ENCODE peak calls at places on chromosomes 16 and 17, in five cellular contexts. D is IMR-90; O is A673; F is CD8-positive, alpha-beta T cell; L is transverse colon. H is an unnamed sample.

GRCh38 chr17:78284146-78284545 is 52.7 kb downstream of the TMEM235 start:
- DNase-seq in L (no peak), F (no peak), D (peak; percentile 63), O (no peak), H (no peak)

GRCh38 chr16:66549284-66550131 is at the start of gene TK2:
- DNase-seq in D (peak; percentile 72), L (peak; percentile 71), F (peak; percentile 45), O (peak; percentile 75), H (no peak)

GRCh38 chr16:54545890-54546476 is 259.4 kb upstream of the IRX3 start:
- DNase-seq in D (no peak), L (no peak), F (no peak), O (peak; percentile 40), H (no peak)

GRCh38 chr17:79952915-79953314 is 82.8 kb downstream of the TBC1D16 start:
- DNase-seq in L (no peak), F (no peak), D (no peak), O (no peak), H (no peak)

GRCh38 chr17:18968945-18969887 is 17.3 kb downstream of the SLC5A10 start:
- DNase-seq in L (peak; percentile 91), O (no peak), F (no peak), D (no peak), H (no peak)

GRCh38 chr17:9004132-9004960 is 17.0 kb upstream of the NTN1 start:
- DNase-seq in D (no peak), F (no peak), O (no peak), L (no peak), H (no peak)

GRCh38 chr16:87552772-87553171 is 49.5 kb upstream of the JPH3 start:
- DNase-seq in D (no peak), F (no peak), L (no peak), O (no peak), H (no peak)

GRCh38 chr16:57268804-57269800 is 15.4 kb downstream of the PLLP start:
- DNase-seq in D (peak; percentile 14), O (no peak), L (peak; percentile 88), F (no peak), H (no peak)

GRCh38 chr16:67304006-67304405 is 22.5 kb downstream of the KCTD19 start:
- DNase-seq in D (no peak), F (no peak), L (no peak), O (no peak), H (no peak)

GRCh38 chr16:75273054-75273925 is 21.9 kb upstream of the BCAR1 start:
- DNase-seq in L (no peak), O (no peak), F (no peak), D (peak; percentile 72), H (no peak)

GRCh38 chr16:75271441-75272096 is 20.1 kb upstream of the BCAR1 start:
- DNase-seq in F (no peak), L (no peak), D (no peak), O (no peak), H (no peak)

GRCh38 chr16:75267631-75268264 is 16.3 kb upstream of the BCAR1 start:
- DNase-seq in O (peak; percentile 57), L (peak; percentile 84), D (peak; percentile 53), F (no peak), H (no peak)

GRCh38 chr16:75266738-75267630 is 15.6 kb upstream of the BCAR1 start:
- DNase-seq in L (no peak), F (no peak), D (no peak), O (no peak), H (no peak)

DNA sequence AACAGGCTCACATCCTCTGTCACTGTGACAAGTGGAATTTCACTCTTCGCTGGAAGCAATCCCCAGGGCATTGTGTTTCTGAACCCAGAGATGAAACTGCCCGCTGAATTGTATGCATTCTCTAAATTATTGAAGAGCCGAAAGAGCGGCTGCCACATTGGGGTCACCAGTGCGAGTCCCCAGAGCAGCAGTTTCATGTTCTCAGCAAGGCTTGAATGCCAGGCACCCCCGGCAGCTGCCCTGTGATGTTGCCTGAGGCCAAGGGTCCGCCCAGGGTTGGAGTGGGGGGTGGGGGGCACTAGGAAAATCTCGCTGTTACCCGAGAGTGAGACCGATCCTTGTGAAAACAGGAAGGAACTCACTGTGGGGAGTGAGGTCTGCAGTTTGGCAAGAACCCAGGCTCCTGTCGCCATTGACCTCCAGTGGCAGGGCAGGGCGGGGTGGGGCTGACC is 20.7 kb upstream of the BCAR1 start:
- DNase-seq in D (no peak), F (no peak), L (no peak), O (no peak), H (no peak)
- H3K4me3 ChIP-seq in D (no peak overlapping the region), F (no peak overlapping the region), L (no peak overlapping the region), O (no peak overlapping the region), H (no peak overlapping the region)

GRCh38 chr17:82232322-82232785 is 3.5 kb downstream of the SLC16A3 start:
- DNase-seq in O (no peak), D (no peak), L (no peak), F (no peak), H (no peak)

GRCh38 chr17:82229686-82230626 is 1.1 kb downstream of the SLC16A3 start:
- DNase-seq in D (no peak), F (no peak), L (peak; percentile 27), O (no peak), H (no peak)

GRCh38 chr17:82231562-82232321 is 2.9 kb downstream of the SLC16A3 start:
- DNase-seq in O (no peak), F (no peak), D (peak; percentile 40), L (peak; percentile 83), H (no peak)

GRCh38 chr17:82231312-82231561 is 2.4 kb downstream of the SLC16A3 start:
- DNase-seq in F (no peak), D (no peak), L (no peak), O (no peak), H (no peak)

DNA sequence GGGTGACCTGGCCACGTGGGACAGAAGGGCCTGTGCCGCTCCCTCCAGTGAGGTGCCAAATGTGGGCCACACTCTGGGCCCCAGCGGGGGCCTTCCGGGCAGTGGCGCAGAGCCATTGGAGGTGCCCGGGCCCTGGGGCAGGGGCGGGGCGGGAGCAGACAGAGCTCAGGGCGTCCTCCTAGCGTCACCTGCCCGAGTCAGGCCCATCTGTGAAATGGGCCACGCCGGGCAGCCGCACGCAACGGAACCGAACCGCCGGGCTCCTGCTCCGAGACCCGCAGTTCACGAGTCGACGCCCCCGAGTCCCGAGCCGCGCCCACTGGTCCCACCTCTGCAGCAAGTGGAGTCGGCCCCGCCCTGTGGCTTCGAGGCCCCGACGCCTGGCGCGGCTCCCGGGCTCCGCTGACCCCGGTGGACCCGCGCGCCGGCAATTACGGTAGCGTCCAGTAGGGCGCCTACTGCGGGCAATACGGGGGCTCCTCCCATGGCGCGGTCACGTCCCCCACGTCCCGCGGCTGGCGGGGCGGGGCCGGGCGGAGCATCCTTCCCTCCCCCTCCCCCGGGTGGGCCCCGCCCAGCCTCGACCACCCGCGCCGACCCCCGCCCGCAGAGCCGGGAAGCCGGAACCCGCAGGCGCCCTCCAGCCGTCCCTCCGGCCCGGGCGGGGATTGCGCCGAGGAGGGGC is 1.9 kb downstream of the SLC16A3 start:
- DNase-seq in D (peak; percentile 81), F (no peak), O (no peak), L (peak; percentile 92), H (no peak)
- TF ChIP-seq CTCF in D (peak; percentile 45), F (no peak), O (no peak), L (peak; percentile 64), H (peak; percentile 29)

GRCh38 chr17:82907797-82908261 is 68.0 kb upstream of the ZNF750 start:
- DNase-seq in L (no peak), O (no peak), F (no peak), D (no peak), H (no peak)
- H3K4me3 ChIP-seq in L (no peak overlapping the region), O (no peak overlapping the region), F (no peak overlapping the region), D (no peak overlapping the region), H (no peak overlapping the region)

DNA sequence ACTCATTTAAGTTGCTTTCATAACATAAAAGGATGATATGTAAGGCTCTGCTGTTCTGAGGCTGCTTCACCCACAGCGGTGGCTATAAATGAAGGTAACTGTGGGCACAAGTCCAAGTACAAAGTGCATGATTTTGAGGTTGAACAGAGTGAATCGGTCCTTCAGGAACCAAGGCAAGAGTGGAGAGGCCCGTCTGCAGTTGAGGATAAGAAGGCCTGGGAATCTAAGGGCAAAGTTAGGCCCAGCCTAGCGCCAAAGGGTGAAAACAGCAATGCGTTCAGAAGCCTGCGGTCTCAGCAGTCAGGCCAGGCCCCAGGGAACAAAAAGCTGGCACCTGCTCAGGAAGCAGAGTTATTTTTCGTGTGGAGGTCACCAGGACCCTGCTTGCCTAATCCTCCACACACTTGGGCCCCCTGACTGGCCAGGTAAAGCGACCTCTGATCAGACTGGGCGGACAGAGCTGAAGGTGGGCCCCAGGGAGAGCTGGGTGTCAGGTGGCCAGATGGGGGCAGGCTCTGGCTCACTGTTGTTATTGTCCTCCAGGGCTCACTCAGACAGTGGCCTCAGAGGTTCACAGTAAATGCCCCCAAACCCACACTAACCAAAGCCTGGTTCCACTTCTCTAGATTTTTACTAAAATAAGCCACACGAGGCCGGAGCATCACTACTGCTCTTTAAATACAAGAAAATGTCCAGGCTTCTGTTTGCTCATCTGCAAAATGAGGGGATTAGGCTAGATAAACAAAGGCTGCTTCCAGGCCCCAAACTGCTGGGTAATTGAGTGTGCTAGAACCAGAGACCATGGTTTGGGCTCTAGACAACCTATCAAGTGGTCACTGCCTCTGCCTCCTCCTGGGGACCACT is 46.4 kb downstream of the TEX2 start:
- DNase-seq in F (no peak), O (no peak), D (peak; percentile 32), L (peak; percentile 49), H (peak; percentile 39)
- TF ChIP-seq CTCF in F (no peak), O (no peak), D (no peak), L (no peak), H (peak; percentile 38)

GRCh38 chr17:50848039-50848438 is 12.7 kb downstream of the WFIKKN2 start:
- DNase-seq in L (no peak), D (no peak), O (no peak), F (no peak), H (no peak)
- H3K4me3 ChIP-seq in L (no peak overlapping the region), D (no peak overlapping the region), O (no peak overlapping the region), F (no peak overlapping the region), H (no peak overlapping the region)

GRCh38 chr17:61487161-61487654 is 35.0 kb downstream of the TBX4 start:
- DNase-seq in F (no peak), L (no peak), D (no peak), O (no peak), H (no peak)

GRCh38 chr17:61485067-61485775 is 33.0 kb downstream of the TBX4 start:
- DNase-seq in F (no peak), D (peak; percentile 45), L (no peak), O (no peak), H (no peak)

GRCh38 chr17:61487668-61488595 is 35.7 kb downstream of the TBX4 start:
- DNase-seq in F (no peak), L (no peak), D (no peak), O (no peak), H (no peak)

GRCh38 chr17:61484174-61484573 is 32.0 kb downstream of the TBX4 start:
- DNase-seq in O (no peak), F (no peak), L (no peak), D (no peak), H (no peak)

GRCh38 chr17:61486135-61487120 is 34.2 kb downstream of the TBX4 start:
- DNase-seq in O (no peak), L (no peak), D (no peak), F (no peak), H (no peak)
- TF ChIP-seq CTCF in O (no peak), L (no peak), D (no peak), F (no peak), H (no peak)

GRCh38 chr16:84598391-84598750 is 19.5 kb downstream of the COTL1 start:
- DNase-seq in O (no peak), L (no peak), D (no peak), F (no peak), H (no peak)
- H3K4me3 ChIP-seq in O (no peak overlapping the region), L (no peak overlapping the region), D (no peak overlapping the region), F (no peak overlapping the region), H (no peak overlapping the region)

H was measured in retinal pigment epithelial cell.